ENCODE peak calls at places on chromosomes 13 and 19, in nine cellular contexts. K is tibial nerve, J is fibroblast of lung, Y is fibroblast of mammary gland, T is pancreas, P is cardiac muscle cell, B is heart right ventricle, U is transverse colon, R is mammary epithelial cell. I is an unnamed sample.

GRCh38 chr13:83298636-83299035 is 583.6 kb downstream of the SLITRK1 start:
- DNase-seq in K (no peak), J (no peak), Y (peak; percentile 14), T (no peak), P (no peak), B (no peak), U (no peak), R (peak; percentile 26), I (no peak)

GRCh38 chr13:62524498-62524897 is 1108.8 kb upstream of the PCDH20 start:
- DNase-seq in K (no peak), J (no peak), Y (no peak), T (no peak), P (no peak), B (no peak), U (no peak), R (no peak), I (no peak)

GRCh38 chr19:21202865-21203494 is 61.1 kb downstream of the ZNF431 start:
- DNase-seq in K (no peak), J (peak; percentile 5), Y (peak; percentile 41), T (no peak), P (peak; percentile 64), B (no peak), U (no peak), R (peak; percentile 38), I (peak; percentile 14)

GRCh38 chr13:79392882-79393563 is 13.0 kb downstream of the RBM26 start:
- DNase-seq in K (no peak), J (peak; percentile 92), Y (peak; percentile 75), T (no peak), P (no peak), B (no peak), U (no peak), R (peak; percentile 91), I (peak; percentile 32)

GRCh38 chr13:48576448-48576993 is 43.6 kb upstream of the RCBTB2 start:
- DNase-seq in K (no peak), J (no peak), Y (no peak), T (no peak), P (no peak), B (no peak), U (no peak), R (no peak), I (no peak)

GRCh38 chr13:67013709-67014108 is 216.4 kb downstream of the PCDH9 start:
- DNase-seq in K (no peak), J (no peak), Y (no peak), T (no peak), P (no peak), B (no peak), U (no peak), R (no peak), I (no peak)

GRCh38 chr19:21698215-21698614 is 69.2 kb downstream of the ZNF100 start:
- DNase-seq in K (no peak), J (peak; percentile 3), Y (peak; percentile 18), T (no peak), P (peak; percentile 56), B (no peak), U (no peak), R (peak; percentile 18), I (peak; percentile 6)

GRCh38 chr19:29880498-29881081 is 61.4 kb upstream of the URI1 start:
- DNase-seq in K (no peak), J (no peak), Y (no peak), T (no peak), P (no peak), B (no peak), U (no peak), R (no peak), I (no peak)

GRCh38 chr13:21203132-21203531 is 26.7 kb downstream of the MRPL57 start:
- DNase-seq in K (no peak), J (no peak), Y (no peak), T (no peak), P (no peak), B (no peak), U (no peak), R (no peak), I (no peak)

GRCh38 chr19:53294786-53295441 is 27.4 kb upstream of the VN1R4 start:
- DNase-seq in K (no peak), J (peak; percentile 6), Y (peak; percentile 19), T (no peak), P (no peak), B (no peak), U (no peak), R (peak; percentile 5), I (no peak)

GRCh38 chr19:1691589-1692290 is 39.3 kb upstream of the TCF3 start:
- DNase-seq in K (no peak), J (no peak), Y (no peak), T (no peak), P (no peak), B (no peak), U (no peak), R (no peak), I (no peak)

GRCh38 chr19:15021286-15022007 is 27.8 kb upstream of the CASP14 start:
- DNase-seq in K (no peak), J (no peak), Y (no peak), T (no peak), P (no peak), B (no peak), U (no peak), R (no peak), I (no peak)

GRCh38 chr13:39419068-39419467 is 183.9 kb downstream of the LHFPL6 start:
- DNase-seq in K (no peak), J (no peak), Y (no peak), T (no peak), P (no peak), B (no peak), U (no peak), R (no peak), I (no peak)

GRCh38 chr13:101514695-101515275 is 62.3 kb downstream of the ITGBL1 start:
- DNase-seq in K (no peak), J (peak; percentile 55), Y (peak; percentile 80), T (no peak), P (peak; percentile 64), B (no peak), U (no peak), R (peak; percentile 46), I (peak; percentile 84)

GRCh38 chr13:39452834-39453233 is 150.2 kb downstream of the LHFPL6 start:
- DNase-seq in K (no peak), J (no peak), Y (no peak), T (no peak), P (peak; percentile 66), B (no peak), U (no peak), R (no peak), I (no peak)

GRCh38 chr19:8148410-8149231 is 771 bp downstream of the FBN3 start:
- DNase-seq in K (no peak), J (no peak), Y (no peak), T (no peak), P (peak; percentile 67), B (no peak), U (no peak), R (no peak), I (no peak)

GRCh38 chr19:11624064-11624463 is 26.8 kb downstream of the ZNF627 start:
- DNase-seq in K (no peak), J (peak; percentile 84), Y (peak; percentile 61), T (no peak), P (no peak), B (no peak), U (no peak), R (peak; percentile 28), I (peak; percentile 76)

GRCh38 chr13:79190932-79191331 is 215.1 kb downstream of the RBM26 start:
- DNase-seq in K (no peak), J (no peak), Y (no peak), T (no peak), P (no peak), B (no peak), U (no peak), R (no peak), I (no peak)

GRCh38 chr13:32645854-32646253 is 59.6 kb downstream of the PDS5B start:
- DNase-seq in K (no peak), J (peak; percentile 21), Y (no peak), T (no peak), P (no peak), B (no peak), U (no peak), R (no peak), I (no peak)

GRCh38 chr19:6802336-6803035 is 30.0 kb downstream of the VAV1 start:
- DNase-seq in K (no peak), J (no peak), Y (no peak), T (peak; percentile 43), P (no peak), B (peak; percentile 10), U (peak; percentile 60), R (no peak), I (no peak)
- TF ChIP-seq CTCF in K (no peak), J (no peak), Y (no peak), T (no peak), P (no peak), B (no peak), U (no peak), R (no peak), I (no peak)

GRCh38 chr19:41248895-41249294 is 15.3 kb upstream of the HNRNPUL1 start:
- DNase-seq in K (no peak), J (no peak), Y (no peak), T (no peak), P (no peak), B (no peak), U (no peak), R (no peak), I (no peak)
- TF ChIP-seq CTCF in K (no peak), J (no peak), Y (no peak), T (no peak), P (no peak), B (no peak), U (no peak), R (no peak), I (no peak)

GRCh38 chr19:49861127-49861526 is 6.2 kb downstream of the PNKP start:
- DNase-seq in K (peak; percentile 71), J (no peak), Y (no peak), T (no peak), P (no peak), B (peak; percentile 48), U (peak; percentile 67), R (no peak), I (no peak)

GRCh38 chr19:49863935-49864320 is 3.4 kb downstream of the PNKP start:
- DNase-seq in K (no peak), J (no peak), Y (no peak), T (peak; percentile 25), P (no peak), B (no peak), U (no peak), R (no peak), I (no peak)

GRCh38 chr19:49861541-49862410 is 5.6 kb downstream of the PNKP start:
- DNase-seq in K (no peak), J (no peak), Y (no peak), T (no peak), P (no peak), B (no peak), U (no peak), R (no peak), I (no peak)

GRCh38 chr19:49863254-49863934 is 4.0 kb downstream of the PNKP start:
- DNase-seq in K (no peak), J (no peak), Y (no peak), T (peak; percentile 22), P (no peak), B (no peak), U (peak; percentile 8), R (no peak), I (no peak)

GRCh38 chr19:49862411-49863253 is 4.7 kb downstream of the PNKP start:
- DNase-seq in K (no peak), J (no peak), Y (no peak), T (no peak), P (peak; percentile 60), B (no peak), U (no peak), R (no peak), I (no peak)
- TF ChIP-seq CTCF in K (peak; percentile 6), J (no peak), Y (peak; percentile 20), T (no peak), P (peak; percentile 35), B (no peak), U (no peak), R (no peak), I (peak; percentile 16)

GRCh38 chr13:76398426-76398825 is 487.8 kb downstream of the KCTD12 start:
- DNase-seq in K (no peak), J (no peak), Y (peak; percentile 85), T (no peak), P (no peak), B (no peak), U (no peak), R (no peak), I (no peak)
- TF ChIP-seq CTCF in K (no peak), J (no peak), Y (no peak), T (no peak), P (no peak), B (no peak), U (no peak), R (no peak), I (no peak)

I was measured in fibroblast of the aortic adventitia.